ENCODE peak calls at places on chromosome 16, in six cellular contexts. V is WERI-Rb-1, R is cardiac fibroblast, Q is AG04450, O is astrocyte of the cerebellum, C is left ventricle myocardium inferior. P is an unnamed sample.

GRCh38 chr16:29852654-29853053 is 10.4 kb downstream of the CDIPT start:
- DNase-seq in V (no peak), R (peak; percentile 90), Q (no peak), O (no peak), C (no peak), P (peak; percentile 38)

GRCh38 chr16:52558448-52558847 is 11.5 kb upstream of the TOX3 start:
- DNase-seq in V (no peak), R (no peak), Q (no peak), O (no peak), C (no peak), P (no peak)

GRCh38 chr16:8716052-8716451 is 41.6 kb downstream of the ABAT start:
- DNase-seq in V (no peak), R (no peak), Q (no peak), O (no peak), C (no peak), P (no peak)

GRCh38 chr16:10926867-10927266 is 15.4 kb downstream of the DEXI start:
- DNase-seq in V (no peak), R (no peak), Q (no peak), O (no peak), C (no peak), P (no peak)

GRCh38 chr16:46885960-46886763 is 2.0 kb downstream of the GPT2 start:
- DNase-seq in V (no peak), R (peak; percentile 83), Q (peak; percentile 26), O (peak; percentile 24), C (no peak), P (no peak)

GRCh38 chr16:90031931-90032663 is 12.8 kb upstream of the DBNDD1 start:
- DNase-seq in V (no peak), R (peak; percentile 63), Q (no peak), O (no peak), C (no peak), P (no peak)

GRCh38 chr16:19396555-19397011 is 21.1 kb upstream of the TMC5 start:
- DNase-seq in V (no peak), R (no peak), Q (no peak), O (no peak), C (no peak), P (no peak)

GRCh38 chr16:57017251-57017650 is 27.9 kb downstream of the NLRC5 start:
- DNase-seq in V (no peak), R (peak; percentile 32), Q (no peak), O (no peak), C (no peak), P (no peak)

GRCh38 chr16:19831678-19832077 is 53.0 kb downstream of the GPRC5B start:
- DNase-seq in V (no peak), R (peak; percentile 54), Q (peak; percentile 42), O (peak; percentile 45), C (no peak), P (peak; percentile 39)

GRCh38 chr16:54432481-54433229 is 146.1 kb upstream of the IRX3 start:
- DNase-seq in V (no peak), R (no peak), Q (no peak), O (no peak), C (no peak), P (no peak)
- TF ChIP-seq CTCF in V (no peak), R (no peak), Q (no peak), O (no peak), C (no peak), P (no peak)

GRCh38 chr16:85707528-85708095 is 18.9 kb upstream of the GINS2 start:
- DNase-seq in V (no peak), R (no peak), Q (no peak), O (no peak), C (no peak), P (no peak)

GRCh38 chr16:85708338-85708737 is 19.6 kb upstream of the GINS2 start:
- DNase-seq in V (no peak), R (no peak), Q (no peak), O (no peak), C (no peak), P (no peak)

GRCh38 chr16:85704011-85704410 is 15.3 kb upstream of the GINS2 start:
- DNase-seq in V (no peak), R (no peak), Q (no peak), O (no peak), C (no peak), P (no peak)

GRCh38 chr16:85706449-85707034 is 17.8 kb upstream of the GINS2 start:
- DNase-seq in V (no peak), R (no peak), Q (no peak), O (no peak), C (no peak), P (no peak)

DNA sequence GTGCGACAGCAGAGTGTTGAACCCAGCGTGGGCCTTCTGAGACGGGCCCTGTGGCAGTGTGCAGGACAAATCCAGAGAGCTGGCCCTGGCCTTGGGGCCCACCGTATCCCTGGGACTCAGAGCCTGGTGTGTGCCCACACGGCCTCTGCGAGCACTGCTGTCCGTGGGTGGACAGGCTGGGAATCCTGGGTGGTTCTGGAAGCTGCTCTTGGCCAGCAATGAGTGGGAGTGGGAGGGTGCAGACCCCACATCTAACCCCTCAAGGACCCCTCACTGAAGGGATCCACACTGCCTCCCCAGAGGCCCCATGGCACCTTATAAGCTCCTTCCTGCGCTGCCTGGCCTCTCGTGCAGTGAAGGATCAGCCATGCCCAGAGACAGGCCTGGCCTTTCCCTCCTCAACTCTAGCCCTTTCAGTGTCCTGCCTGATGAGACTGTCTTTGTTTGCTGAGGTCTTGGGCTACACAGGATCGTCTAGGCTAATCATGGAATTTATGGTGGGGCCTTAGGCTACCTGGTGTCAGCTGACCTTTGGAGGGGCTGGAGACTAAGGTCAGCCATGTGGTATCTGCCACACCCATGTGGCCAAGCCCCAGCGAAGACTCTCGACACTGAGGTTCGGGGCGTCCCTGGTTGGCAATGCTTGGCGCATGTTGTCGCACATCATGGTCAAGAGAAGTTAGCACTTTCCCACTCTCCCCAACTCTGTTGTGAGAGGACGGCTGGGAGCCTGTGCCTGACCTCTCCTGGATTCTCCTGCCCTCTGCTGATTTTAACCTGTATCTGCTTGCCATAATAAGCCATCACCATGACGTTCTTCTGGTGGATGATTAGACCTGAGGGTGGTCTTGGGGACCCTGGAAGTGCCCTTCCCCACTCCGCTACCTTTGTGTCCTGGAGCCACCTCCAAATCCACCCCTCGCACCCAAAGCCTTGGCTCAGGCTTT is 16.4 kb upstream of the GINS2 start:
- DNase-seq in V (no peak), R (no peak), Q (no peak), O (no peak), C (no peak), P (no peak)
- TF ChIP-seq CTCF in V (no peak), R (no peak), Q (no peak), O (no peak), C (peak; percentile 30), P (no peak)

GRCh38 chr16:82010649-82011048 is 621 bp downstream of the SDR42E1 start:
- DNase-seq in V (no peak), R (no peak), Q (no peak), O (no peak), C (no peak), P (no peak)

GRCh38 chr16:82011199-82011641 is at the start of gene SDR42E1:
- DNase-seq in V (no peak), R (no peak), Q (no peak), O (no peak), C (no peak), P (no peak)

GRCh38 chr16:82020051-82020450 is 8.8 kb upstream of the SDR42E1 start:
- DNase-seq in V (no peak), R (no peak), Q (no peak), O (no peak), C (no peak), P (no peak)

GRCh38 chr16:82016964-82017363 is 5.7 kb upstream of the SDR42E1 start:
- DNase-seq in V (no peak), R (peak; percentile 33), Q (no peak), O (no peak), C (no peak), P (peak; percentile 94)

GRCh38 chr16:82016268-82016667 is 5.0 kb upstream of the SDR42E1 start:
- DNase-seq in V (peak; percentile 22), R (peak; percentile 23), Q (no peak), O (peak; percentile 35), C (no peak), P (peak; percentile 46)
- TF ChIP-seq CTCF in V (peak; percentile 33), R (peak; percentile 47), Q (peak; percentile 39), O (peak; percentile 62), C (peak; percentile 46), P (peak; percentile 24)

DNA sequence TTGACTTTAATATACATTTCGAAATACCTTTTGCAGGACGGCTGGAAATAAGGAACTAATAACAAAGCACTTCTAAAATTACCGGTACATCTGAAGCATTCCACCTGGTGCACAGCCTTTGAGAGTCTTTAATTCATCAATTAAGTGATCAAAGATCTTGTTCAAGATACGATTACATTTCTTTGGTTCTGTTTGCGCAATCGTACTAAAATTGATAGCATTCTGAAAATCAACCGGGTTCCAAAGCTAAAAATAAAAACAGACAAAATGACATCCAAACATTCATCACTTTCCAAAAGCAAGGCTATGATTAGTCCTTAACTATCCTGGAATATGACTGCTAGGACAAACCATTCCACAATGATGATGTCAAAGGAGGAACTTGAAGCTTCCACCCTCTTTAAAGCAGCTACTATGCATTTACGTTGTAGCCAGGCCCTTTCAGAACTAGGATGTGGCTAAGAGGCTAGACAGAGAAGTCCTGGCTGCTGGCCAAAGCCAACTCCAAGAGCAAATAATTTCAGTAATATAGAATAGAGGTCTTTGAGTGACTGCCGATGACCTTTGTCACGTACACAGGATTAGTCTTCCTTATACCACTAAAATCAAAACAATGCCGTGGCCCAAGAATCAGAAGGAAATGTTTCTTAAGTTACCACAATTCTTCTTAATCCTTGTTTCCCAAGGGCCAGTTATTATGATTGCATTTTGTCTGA is 299.8 kb upstream of the PSMD7 start:
- DNase-seq in V (no peak), R (no peak), Q (no peak), O (no peak), C (no peak), P (no peak)
- TF ChIP-seq CTCF in V (no peak), R (no peak), Q (no peak), O (no peak), C (no peak), P (no peak)

GRCh38 chr16:4682084-4682581 is 11.2 kb upstream of the NUDT16L1 start:
- DNase-seq in V (no peak), R (no peak), Q (no peak), O (no peak), C (no peak), P (no peak)

GRCh38 chr16:4683255-4684029 is 9.9 kb upstream of the NUDT16L1 start:
- DNase-seq in V (no peak), R (no peak), Q (no peak), O (no peak), C (no peak), P (no peak)

GRCh38 chr16:4684030-4684715 is 9.2 kb upstream of the NUDT16L1 start:
- DNase-seq in V (no peak), R (no peak), Q (no peak), O (no peak), C (no peak), P (no peak)

GRCh38 chr16:4681471-4682083 is 11.8 kb upstream of the NUDT16L1 start:
- DNase-seq in V (no peak), R (no peak), Q (no peak), O (no peak), C (no peak), P (no peak)

DNA sequence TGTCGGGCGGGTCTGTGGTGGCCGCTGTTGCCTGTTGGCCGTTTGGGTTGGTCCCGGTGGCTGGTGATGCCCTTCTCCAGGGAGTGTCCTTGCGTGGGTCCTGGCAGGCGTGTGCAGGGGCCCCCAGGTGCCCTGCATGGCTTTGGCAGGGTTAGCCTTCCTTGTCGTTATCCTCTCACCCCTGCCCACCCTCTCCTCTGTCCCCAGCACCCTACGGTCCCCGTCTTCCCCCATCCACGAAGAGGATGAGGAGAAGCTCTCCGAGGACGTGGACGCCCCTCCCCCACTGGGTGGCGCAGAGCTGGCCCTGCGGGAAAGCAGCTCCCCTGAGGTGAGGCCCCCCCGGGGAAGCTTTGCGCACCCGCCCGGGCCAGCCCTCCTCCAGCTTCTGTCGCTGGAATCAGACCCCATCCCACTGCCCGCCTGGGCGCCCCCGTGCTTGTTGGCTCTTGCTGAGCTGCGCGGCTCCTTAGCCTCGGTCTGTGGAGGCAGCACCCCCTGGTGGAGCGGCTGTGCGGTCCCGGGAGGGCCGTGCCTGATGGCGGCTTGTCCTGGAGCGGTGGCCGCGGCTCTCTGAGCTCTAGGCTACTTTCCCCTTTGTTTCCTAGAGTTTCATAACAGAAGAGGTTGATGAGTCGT is 10.6 kb upstream of the NUDT16L1 start:
- DNase-seq in V (peak; percentile 86), R (no peak), Q (no peak), O (peak; percentile 13), C (no peak), P (no peak)
- TF ChIP-seq CTCF in V (peak; percentile 92), R (peak; percentile 27), Q (peak; percentile 41), O (peak; percentile 61), C (peak; percentile 40), P (peak; percentile 8)

P was measured in AG09319.